ENCODE peak calls at places on chromosomes 7 and 10, in nine cellular contexts. Q is NCI-H1105; U is HT1080; W is progenitor cell of endocrine pancreas; N is stimulated activated naive CD4-positive, alpha-beta T cell; P is GM23338; X is naive thymus-derived CD4-positive, alpha-beta T cell; I is aorta; B is HuH-7. F is an unnamed sample.

GRCh38 chr10:10785627-10786333 is 231.9 kb upstream of the CELF2 start:
- DNase-seq in Q (no peak), U (peak), W (no peak), N (no peak), P (peak), X (no peak), I (no peak), B (no peak), F (no peak)

GRCh38 chr10:80356563-80356999 is at the start of the genes DYDC1 and DYDC2:
- DNase-seq in Q (peak), U (no peak), W (peak), N (peak), P (peak), X (peak), I (peak), B (no peak), F (peak)

GRCh38 chr7:46725136-46725535 is 804.1 kb upstream of the IGFBP3 start:
- DNase-seq in Q (no peak), U (no peak), W (no peak), N (no peak), P (no peak), X (no peak), I (no peak), B (no peak), F (no peak)

GRCh38 chr10:116771101-116771705 is 28.8 kb upstream of the HSPA12A start:
- DNase-seq in Q (no peak), U (peak), W (no peak), N (no peak), P (peak), X (no peak), I (peak), B (peak), F (no peak)

GRCh38 chr10:101848408-101848807 is 4.8 kb upstream of the KCNIP2 start:
- DNase-seq in Q (no peak), U (no peak), W (no peak), N (no peak), P (no peak), X (no peak), I (no peak), B (no peak), F (no peak)

GRCh38 chr10:5629789-5630436 is 36.5 kb downstream of the ASB13 start:
- DNase-seq in Q (no peak), U (peak), W (peak), N (peak), P (peak), X (peak), I (peak), B (peak), F (peak)

GRCh38 chr7:42189535-42189934 is 47.5 kb downstream of the GLI3 start:
- DNase-seq in Q (no peak), U (peak), W (no peak), N (no peak), P (no peak), X (no peak), I (no peak), B (no peak), F (no peak)

GRCh38 chr10:79025113-79025832 is 43.5 kb upstream of the ZMIZ1 start:
- DNase-seq in Q (no peak), U (no peak), W (no peak), N (peak), P (no peak), X (peak), I (peak), B (no peak), F (no peak)

GRCh38 chr10:132109341-132110072 is 43.8 kb downstream of the JAKMIP3 start:
- DNase-seq in Q (no peak), U (no peak), W (peak), N (no peak), P (no peak), X (no peak), I (no peak), B (no peak), F (no peak)

GRCh38 chr10:77606751-77607150 is 30.9 kb downstream of the KCNMA1 start:
- DNase-seq in Q (no peak), U (no peak), W (no peak), N (no peak), P (peak), X (no peak), I (no peak), B (no peak), F (no peak)